ENCODE peak calls at places on chromosome 9, in seven cellular contexts. F, C, J, N, Z, H and I are unnamed samples.

GRCh38 chr9:138074516-138074915 is 196.9 kb downstream of the CACNA1B start:
- DNase-seq in J (no peak), Z (no peak), F (no peak), H (no peak), N (no peak), C (no peak), I (no peak)

GRCh38 chr9:89528540-89528939 is 30.6 kb upstream of the SEMA4D start:
- DNase-seq in Z (no peak), F (no peak), J (no peak), H (no peak), C (no peak), N (no peak), I (no peak)

GRCh38 chr9:35867538-35867937 is 2.7 kb downstream of the OR13J1 start:
- DNase-seq in Z (no peak), H (no peak), F (no peak), J (no peak), N (no peak), C (no peak), I (no peak)

GRCh38 chr9:91161465-91162275 is 200.0 kb downstream of the AUH start:
- DNase-seq in Z (no peak), J (no peak), C (no peak), F (no peak), N (no peak), H (no peak), I (no peak)

GRCh38 chr9:124260769-124261603 is 3.2 kb downstream of the NEK6 start:
- DNase-seq in H (peak), C (no peak), J (peak), F (peak), N (no peak), Z (no peak), I (no peak)

GRCh38 chr9:93675336-93676150 is 99.2 kb downstream of the PHF2 start:
- DNase-seq in J (no peak), Z (no peak), N (no peak), H (no peak), C (no peak), F (no peak), I (no peak)

GRCh38 chr9:116234091-116234490 is 80.5 kb downstream of the PAPPA start:
- DNase-seq in H (no peak), N (no peak), F (no peak), Z (no peak), J (peak), C (no peak), I (no peak)

GRCh38 chr9:126838895-126839294 is 21.5 kb upstream of the ZBTB34 start:
- DNase-seq in N (no peak), J (no peak), Z (no peak), C (no peak), H (no peak), F (no peak), I (no peak)

GRCh38 chr9:18855636-18856035 is 177.4 kb downstream of the SAXO1 start:
- DNase-seq in H (no peak), J (no peak), F (no peak), N (no peak), Z (no peak), C (no peak), I (no peak)

GRCh38 chr9:699396-699795 is 142.1 kb upstream of the DMRT1 start:
- DNase-seq in N (no peak), Z (no peak), J (no peak), H (no peak), C (no peak), F (no peak), I (no peak)

GRCh38 chr9:95360866-95361265 is 43.4 kb upstream of the FANCC start:
- DNase-seq in Z (no peak), F (no peak), J (no peak), H (no peak), C (no peak), N (peak), I (no peak)

GRCh38 chr9:130463763-130464745 is 19.3 kb downstream of the ASS1 start:
- DNase-seq in J (no peak), Z (no peak), N (no peak), H (no peak), C (no peak), F (no peak), I (no peak)

GRCh38 chr9:83062653-83063527 is at the start of gene RASEF:
- DNase-seq in Z (peak), H (no peak), F (peak), N (peak), J (peak), C (no peak), I (no peak)

GRCh38 chr9:77589046-77589795 is 58.9 kb downstream of the GNA14 start:
- DNase-seq in C (no peak), Z (peak), J (no peak), F (no peak), H (peak), N (no peak), I (peak)

GRCh38 chr9:133333011-133333410 is 3.0 kb downstream of the SURF6 start:
- DNase-seq in F (no peak), C (no peak), J (no peak), N (no peak), Z (no peak), H (peak), I (no peak)

GRCh38 chr9:125176632-125177031 is 13.0 kb downstream of the PPP6C start:
- DNase-seq in N (no peak), Z (no peak), C (no peak), F (no peak), J (peak), H (no peak), I (no peak)

GRCh38 chr9:100690438-100690837 is 112.6 kb downstream of the CAVIN4 start:
- DNase-seq in F (no peak), C (no peak), N (no peak), H (no peak), J (no peak), Z (no peak), I (no peak)

GRCh38 chr9:87670572-87671264 is 55.2 kb upstream of the CTSL start:
- DNase-seq in N (no peak), J (no peak), Z (peak), C (no peak), H (no peak), F (no peak), I (no peak)